ENCODE peak calls at places on chromosomes 4 and X, in eight cellular contexts. Q is naive thymus-derived CD4-positive, alpha-beta T cell; T is aorta; C is hepatocyte; B is AG04450; S is mammary epithelial cell; R is cardiac muscle cell; I is thoracic aorta. K is an unnamed sample.
A peak's percentile ranks its signal among the peaks of the same experiment; 100 is the strongest.

GRCh38 chr4:175776217-175776616 is 35.8 kb downstream of the GPM6A start:
- DNase-seq in C (no peak), S (no peak), B (no peak), R (no peak), T (no peak), Q (no peak), I (no peak), K (no peak)

GRCh38 chr4:141352775-141353544 is 132.3 kb downstream of the ZNF330 start:
- DNase-seq in S (peak; percentile 12), C (no peak), Q (no peak), I (no peak), T (no peak), R (peak; percentile 92), B (peak; percentile 58), K (peak; percentile 55)

GRCh38 chr4:186693159-186693815 is 30.4 kb downstream of the FAT1 start:
- DNase-seq in S (peak; percentile 93), B (peak; percentile 42), C (no peak), I (peak; percentile 69), R (peak; percentile 86), T (peak; percentile 89), Q (no peak), K (no peak)

GRCh38 chrX:63735882-63736281 is 49.1 kb downstream of the ARHGEF9 start:
- DNase-seq in S (no peak), I (no peak), R (no peak), C (no peak), T (peak; percentile 54), B (no peak), Q (no peak), K (no peak)

GRCh38 chrX:15749642-15750610 is 11.9 kb downstream of the CA5B start:
- DNase-seq in Q (no peak), I (no peak), T (peak; percentile 58), R (no peak), S (no peak), B (no peak), C (no peak), K (peak; percentile 35)

GRCh38 chr4:6383929-6384328 is 88.5 kb downstream of the PPP2R2C start:
- DNase-seq in I (no peak), T (no peak), S (no peak), Q (no peak), R (no peak), B (no peak), C (no peak), K (no peak)

GRCh38 chr4:126850286-126850685 is 782.5 kb upstream of the INTU start:
- DNase-seq in I (no peak), S (peak; percentile 97), T (no peak), C (peak; percentile 12), R (peak; percentile 83), B (peak; percentile 88), Q (no peak), K (peak; percentile 4)

GRCh38 chrX:18895157-18895952 is 88.6 kb downstream of the PHKA2 start:
- DNase-seq in B (no peak), Q (no peak), C (peak; percentile 25), S (peak; percentile 86), R (peak; percentile 59), I (no peak), T (peak; percentile 72), K (no peak)

GRCh38 chr4:49058306-49058705 is 72.2 kb downstream of the CWH43 start:
- DNase-seq in B (no peak), R (no peak), C (no peak), Q (no peak), T (no peak), I (no peak), S (no peak), K (no peak)

GRCh38 chr4:130336585-130337217 is 1240.7 kb downstream of the C4orf33 start:
- DNase-seq in I (no peak), T (no peak), B (no peak), Q (no peak), S (no peak), R (peak; percentile 64), C (peak; percentile 19), K (peak; percentile 37)

GRCh38 chr4:163048447-163048846 is 118.2 kb downstream of the NAF1 start:
- DNase-seq in Q (no peak), T (no peak), C (peak; percentile 47), I (no peak), B (no peak), S (peak; percentile 21), R (peak; percentile 46), K (peak; percentile 22)

GRCh38 chrX:40009890-40010289 is 87.9 kb downstream of the BCOR start:
- DNase-seq in T (no peak), R (no peak), B (no peak), S (no peak), I (no peak), Q (no peak), C (no peak), K (no peak)

GRCh38 chr4:113222431-113222979 is 173.1 kb downstream of the ANK2 start:
- DNase-seq in S (no peak), Q (no peak), B (no peak), R (no peak), C (no peak), T (no peak), I (no peak), K (no peak)

GRCh38 chrX:133985164-133986007 is at the start of gene GPC3:
- DNase-seq in S (peak; percentile 2), C (peak; percentile 71), Q (peak; percentile 61), R (peak; percentile 65), T (peak; percentile 49), I (no peak), B (no peak), K (peak; percentile 8)

DNA sequence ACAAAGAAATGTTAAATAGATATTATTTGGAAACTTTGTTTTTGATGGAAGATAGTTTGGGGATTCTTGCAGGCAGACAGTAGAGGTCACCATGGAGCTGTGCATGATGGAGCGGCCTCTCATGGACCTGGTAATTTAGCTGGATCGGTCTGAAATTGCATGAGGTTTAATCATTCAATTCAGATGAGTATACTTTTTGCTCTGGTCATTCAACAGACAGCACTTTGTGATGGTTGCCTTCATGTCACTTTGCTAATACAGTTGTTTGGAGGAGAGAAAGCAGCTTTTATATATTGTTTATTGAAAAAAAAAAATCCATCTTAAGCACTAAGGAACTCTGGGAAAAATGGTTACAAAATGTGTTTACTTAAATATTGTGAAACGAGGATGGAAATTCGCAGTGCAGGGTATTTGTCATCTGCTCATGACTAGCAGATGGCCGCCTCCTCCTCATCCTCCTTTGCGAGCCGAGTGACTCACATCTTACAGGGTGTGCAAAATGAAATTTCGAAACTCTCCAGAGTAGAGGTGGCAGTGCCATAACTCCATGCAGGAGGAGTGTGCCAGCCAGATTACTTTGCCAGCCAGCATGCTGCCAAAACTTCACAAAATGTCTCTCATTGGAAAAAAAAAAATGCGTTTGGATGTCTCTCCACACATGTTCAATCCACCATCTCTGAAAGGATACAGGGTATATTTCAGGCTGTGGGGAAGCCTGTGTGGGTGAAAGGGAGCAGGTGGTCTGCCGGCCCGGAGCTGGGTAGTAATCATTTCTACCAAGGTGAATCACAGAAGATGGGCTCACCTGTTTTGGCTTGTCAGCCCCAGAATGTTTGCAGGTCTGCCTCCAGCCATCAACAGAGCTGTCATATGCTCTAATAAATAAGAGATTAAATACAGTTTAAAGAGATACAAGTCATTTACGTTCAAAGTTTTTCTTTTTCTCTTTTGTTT is 314.9 kb upstream of the DIPK2B start:
- DNase-seq in B (peak; percentile 80), T (peak; percentile 82), I (peak; percentile 48), C (peak; percentile 71), R (peak; percentile 87), S (peak; percentile 98), Q (peak; percentile 24), K (peak; percentile 23)
- H3K4me3 ChIP-seq in B (no peak overlapping the region), T (no peak overlapping the region), I (peak overlapping the region; percentile 39), C (no peak overlapping the region), R (no peak overlapping the region), S (no peak overlapping the region), Q (no peak overlapping the region), K (no peak overlapping the region)

DNA sequence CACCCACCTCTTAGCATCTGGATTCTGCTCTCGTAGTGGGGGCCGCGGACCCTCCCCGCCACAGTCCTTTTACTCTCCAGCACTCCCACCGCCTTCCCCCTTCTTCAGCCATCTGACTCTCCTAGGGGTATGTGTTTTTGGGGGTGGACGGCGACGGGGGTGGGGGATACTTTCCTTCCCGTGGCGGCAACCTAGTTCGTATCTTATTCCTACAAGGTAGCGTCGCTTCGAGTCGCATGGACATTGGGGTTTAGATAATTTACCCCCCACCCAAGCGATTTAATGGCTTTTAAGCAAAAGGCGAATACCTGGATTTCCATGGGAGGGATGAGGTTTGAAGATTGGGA is 1.3 kb upstream of the BCORL1 start:
- DNase-seq in S (no peak), T (no peak), B (no peak), Q (no peak), C (no peak), I (no peak), R (no peak), K (no peak)
- H3K4me3 ChIP-seq in S (peak overlapping the region; percentile 36), T (peak overlapping the region; percentile 91), B (peak overlapping the region; percentile 59), Q (peak overlapping the region; percentile 44), C (peak overlapping the region; percentile 42), I (no peak overlapping the region), R (peak overlapping the region; percentile 39), K (peak overlapping the region; percentile 30)

DNA sequence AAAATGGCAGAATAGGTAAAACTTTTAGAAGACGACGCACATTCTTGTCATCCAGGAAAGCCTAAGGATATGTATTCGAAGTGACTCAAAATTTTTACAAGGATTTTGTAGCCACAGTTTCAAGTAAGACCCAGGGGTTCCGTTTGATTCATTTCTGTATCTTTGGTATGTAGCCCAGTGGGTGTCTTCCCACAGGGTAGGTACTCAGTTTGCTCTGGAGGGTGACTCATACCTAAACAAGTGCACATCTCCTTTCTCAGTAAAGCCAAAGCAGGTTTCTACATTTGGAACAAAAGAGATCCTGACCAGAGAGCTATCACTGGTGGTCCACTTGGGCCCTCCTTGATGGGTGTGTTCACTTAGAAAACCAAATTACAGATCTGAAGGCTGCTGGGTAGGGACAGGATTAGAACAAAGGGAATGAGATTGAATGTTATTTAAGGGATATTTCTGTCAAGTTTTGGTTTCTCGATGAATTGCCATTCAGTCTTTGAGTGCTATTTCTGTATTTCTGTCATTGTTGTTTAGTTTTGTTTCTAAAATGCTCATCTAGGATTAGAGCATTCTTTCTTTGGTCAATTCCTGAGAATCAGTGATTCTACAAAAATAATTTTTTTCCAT is 56.1 kb downstream of the PLS3 start:
- DNase-seq in B (no peak), T (no peak), S (peak; percentile 85), R (peak; percentile 30), C (peak; percentile 10), Q (no peak), I (no peak), K (no peak)
- H3K4me3 ChIP-seq in B (no peak overlapping the region), T (no peak overlapping the region), S (no peak overlapping the region), R (no peak overlapping the region), C (no peak overlapping the region), Q (no peak overlapping the region), I (no peak overlapping the region), K (no peak overlapping the region)

GRCh38 chr4:128463006-128463405 is 175.4 kb upstream of the PGRMC2 start:
- DNase-seq in S (no peak), B (no peak), Q (no peak), C (no peak), R (no peak), I (no peak), T (no peak), K (no peak)
- H3K4me3 ChIP-seq in S (no peak overlapping the region), B (no peak overlapping the region), Q (no peak overlapping the region), C (no peak overlapping the region), R (no peak overlapping the region), I (no peak overlapping the region), T (no peak overlapping the region), K (no peak overlapping the region)

GRCh38 chrX:37906357-37906756 is 59.0 kb upstream of the DYNLT3 start:
- DNase-seq in I (no peak), R (no peak), S (no peak), Q (no peak), T (no peak), C (no peak), B (no peak), K (no peak)
- H3K4me3 ChIP-seq in I (peak overlapping the region; percentile 51), R (peak overlapping the region; percentile 23), S (peak overlapping the region; percentile 44), Q (no peak overlapping the region), T (no peak overlapping the region), C (peak overlapping the region; percentile 16), B (peak overlapping the region; percentile 54), K (no peak overlapping the region)